ENCODE peak calls at places on chromosomes 1 and 21, in nine cellular contexts. J is DMS 273 treated with DMSO at 0.1 percent for 48 hours, W is HCT116, L is GM23248, R is T-helper 2 cell, Y is OCI-LY7, H is Kasumi-1, N is choroid plexus epithelial cell, O is lower lobe of right lung. Q is an unnamed sample.

GRCh38 chr1:203273206-203273868 is 32.0 kb upstream of the BTG2 start:
- DNase-seq in J (peak), W (peak), L (peak), R (peak), Y (peak), H (peak), N (peak), O (peak), Q (peak)

GRCh38 chr1:107767156-107767582 is 197.8 kb downstream of the VAV3 start:
- DNase-seq in J (no peak), W (no peak), L (no peak), R (no peak), Y (no peak), H (no peak), N (peak), O (no peak), Q (no peak)

GRCh38 chr1:16115468-16116363 is 40.2 kb downstream of the EPHA2 start:
- DNase-seq in J (no peak), W (no peak), L (no peak), R (no peak), Y (no peak), H (no peak), N (no peak), O (peak), Q (no peak)

GRCh38 chr21:44517175-44517899 is 22.7 kb downstream of the KRTAP10-1 start:
- DNase-seq in J (no peak), W (peak), L (peak), R (no peak), Y (peak), H (no peak), N (peak), O (peak), Q (no peak)

GRCh38 chr1:184605941-184606340 is 148.7 kb downstream of the EDEM3 start:
- DNase-seq in J (no peak), W (no peak), L (peak), R (no peak), Y (no peak), H (no peak), N (no peak), O (no peak), Q (no peak)

GRCh38 chr1:29237906-29238600 is 1.7 kb downstream of the PTPRU start:
- DNase-seq in J (no peak), W (no peak), L (peak), R (no peak), Y (no peak), H (no peak), N (no peak), O (peak), Q (peak)

GRCh38 chr1:41360074-41361027 is 883 bp upstream of the FOXO6 start:
- DNase-seq in J (peak), W (no peak), L (no peak), R (no peak), Y (no peak), H (no peak), N (no peak), O (no peak), Q (peak)

GRCh38 chr1:177131723-177132122 is 32.8 kb downstream of the ASTN1 start:
- DNase-seq in J (no peak), W (no peak), L (no peak), R (no peak), Y (no peak), H (no peak), N (no peak), O (no peak), Q (no peak)

GRCh38 chr1:9179450-9179849 is 50.5 kb upstream of the GPR157 start:
- DNase-seq in J (no peak), W (no peak), L (no peak), R (no peak), Y (no peak), H (no peak), N (no peak), O (no peak), Q (no peak)

GRCh38 chr21:45420623-45421041 is 15.7 kb downstream of the COL18A1 start:
- DNase-seq in J (no peak), W (no peak), L (no peak), R (no peak), Y (no peak), H (no peak), N (no peak), O (peak), Q (no peak)

GRCh38 chr1:231206856-231207255 is 34.2 kb upstream of the GNPAT start:
- DNase-seq in J (no peak), W (no peak), L (no peak), R (no peak), Y (no peak), H (no peak), N (peak), O (no peak), Q (no peak)

GRCh38 chr1:43241352-43241953 is 28.3 kb upstream of the TMEM125 start:
- DNase-seq in J (no peak), W (no peak), L (peak), R (no peak), Y (no peak), H (no peak), N (peak), O (no peak), Q (peak)

GRCh38 chr1:205472737-205473565 is 17.1 kb upstream of the BLACAT1 start:
- DNase-seq in J (no peak), W (no peak), L (no peak), R (no peak), Y (no peak), H (no peak), N (no peak), O (no peak), Q (no peak)

GRCh38 chr1:67307251-67308060 is at the start of gene IL12RB2:
- DNase-seq in J (no peak), W (no peak), L (peak), R (no peak), Y (no peak), H (peak), N (no peak), O (no peak), Q (no peak)

GRCh38 chr1:74505133-74505532 is 7.3 kb downstream of the LRRC53 start:
- DNase-seq in J (no peak), W (no peak), L (peak), R (no peak), Y (no peak), H (no peak), N (no peak), O (no peak), Q (no peak)